ENCODE peak calls at places on chromosomes 11 and 22, in ten cellular contexts. K, V, L, G, O, H, C, U, B and Q are unnamed samples.

GRCh38 chr11:89495951-89496350 is 4.8 kb upstream of the NOX4 start:
- DNase-seq in L (no peak), U (no peak), V (no peak), C (no peak), H (no peak), O (peak; percentile 82), B (peak; percentile 59), K (no peak), G (no peak), Q (no peak)

GRCh38 chr11:100948936-100949335 is 180.7 kb downstream of the PGR start:
- DNase-seq in G (no peak), K (no peak), V (no peak), C (no peak), L (no peak), B (no peak), U (no peak), H (no peak), O (no peak), Q (no peak)

GRCh38 chr22:50101870-50102565 is 12.2 kb downstream of the MOV10L1 start:
- DNase-seq in O (no peak), C (no peak), H (no peak), G (no peak), U (no peak), L (no peak), V (no peak), B (no peak), K (no peak), Q (no peak)

GRCh38 chr11:12377106-12377823 is at the start of gene PARVA:
- DNase-seq in U (no peak), C (peak; percentile 30), G (no peak), L (peak; percentile 67), O (peak; percentile 69), H (peak; percentile 28), K (no peak), B (peak; percentile 81), V (no peak), Q (peak; percentile 71)

GRCh38 chr22:49869855-49870712 is 16.4 kb downstream of the ZBED4 start:
- DNase-seq in O (no peak), H (no peak), V (no peak), K (no peak), G (peak; percentile 80), L (no peak), C (no peak), B (no peak), U (peak; percentile 19), Q (no peak)

GRCh38 chr11:46072172-46072964 is 48.9 kb downstream of the PHF21A start:
- DNase-seq in V (no peak), C (no peak), U (no peak), H (no peak), L (no peak), G (no peak), B (peak; percentile 68), O (peak; percentile 51), K (no peak), Q (no peak)

GRCh38 chr11:73198677-73199076 is 19.4 kb upstream of the P2RY2 start:
- DNase-seq in O (no peak), H (no peak), B (no peak), V (no peak), C (no peak), U (no peak), G (no peak), L (no peak), K (no peak), Q (no peak)

GRCh38 chr11:78354741-78355705 is 62.6 kb downstream of the GAB2 start:
- DNase-seq in H (no peak), B (peak; percentile 56), L (no peak), U (no peak), O (peak; percentile 18), K (no peak), V (no peak), G (no peak), C (peak; percentile 25), Q (peak; percentile 83)

GRCh38 chr11:10943968-10944367 is 86.1 kb upstream of the ZBED5 start:
- DNase-seq in B (peak; percentile 17), L (no peak), U (no peak), H (no peak), C (no peak), V (no peak), O (peak; percentile 63), K (no peak), G (no peak), Q (no peak)

GRCh38 chr22:25357056-25357455 is 137.6 kb downstream of the CRYBB2 start:
- DNase-seq in U (no peak), G (no peak), L (no peak), O (no peak), K (no peak), B (no peak), V (no peak), H (no peak), C (no peak), Q (no peak)

GRCh38 chr11:100816823-100817222 is 129.7 kb downstream of the ARHGAP42 start:
- DNase-seq in B (no peak), K (no peak), U (no peak), H (no peak), G (no peak), O (no peak), V (no peak), C (no peak), L (no peak), Q (no peak)

GRCh38 chr11:33476945-33477584 is 219.9 kb downstream of the HIPK3 start:
- DNase-seq in G (no peak), C (no peak), K (no peak), U (no peak), V (no peak), H (no peak), B (peak; percentile 12), L (no peak), O (peak; percentile 68), Q (no peak)

GRCh38 chr11:72306186-72306585 is 62.2 kb upstream of the PHOX2A start:
- DNase-seq in V (no peak), K (no peak), B (no peak), C (no peak), H (no peak), L (no peak), U (no peak), O (no peak), G (no peak), Q (no peak)

GRCh38 chr11:70819022-70819421 is 420.7 kb downstream of the CTTN start:
- DNase-seq in C (no peak), G (no peak), B (no peak), O (no peak), H (no peak), V (no peak), L (no peak), U (no peak), K (no peak), Q (no peak)

GRCh38 chr11:123144707-123145106 is 50.3 kb downstream of the CLMP start:
- DNase-seq in U (no peak), L (no peak), V (no peak), G (no peak), C (no peak), H (no peak), O (no peak), B (no peak), K (no peak), Q (no peak)

GRCh38 chr22:23553922-23554870 is 25.9 kb downstream of the IGLL1 start:
- DNase-seq in O (no peak), G (no peak), B (no peak), C (no peak), H (no peak), L (no peak), V (no peak), U (no peak), K (no peak), Q (no peak)

GRCh38 chr11:46665356-46665755 is 35.1 kb downstream of the ARHGAP1 start:
- DNase-seq in U (no peak), G (no peak), O (no peak), B (no peak), H (no peak), L (no peak), K (no peak), C (no peak), V (no peak), Q (no peak)

GRCh38 chr22:46076651-46077339 is 73.5 kb upstream of the PPARA start:
- DNase-seq in U (no peak), K (no peak), B (peak; percentile 87), O (no peak), C (no peak), L (no peak), G (no peak), H (no peak), V (no peak), Q (no peak)

GRCh38 chr11:130522284-130522961 is 74.0 kb downstream of the ADAMTS15 start:
- DNase-seq in C (no peak), O (peak; percentile 95), U (no peak), B (peak; percentile 98), V (no peak), H (no peak), K (no peak), G (no peak), L (peak; percentile 68), Q (no peak)

GRCh38 chr22:27088026-27088425 is 430.6 kb downstream of the MIAT start:
- DNase-seq in C (no peak), U (no peak), B (peak; percentile 30), G (no peak), V (no peak), O (peak; percentile 6), H (no peak), K (no peak), L (no peak), Q (no peak)

GRCh38 chr22:33883961-33884808 is 36.1 kb downstream of the LARGE1 start:
- DNase-seq in O (no peak), H (no peak), K (no peak), C (no peak), B (no peak), U (no peak), L (no peak), G (no peak), V (no peak), Q (no peak)

GRCh38 chr11:129974237-129974636 is 28.4 kb downstream of the PRDM10 start:
- DNase-seq in L (no peak), O (no peak), G (no peak), H (no peak), C (no peak), U (no peak), B (no peak), V (no peak), K (no peak), Q (no peak)